ENCODE peak calls at places on chromosomes 4 and X, in four cellular contexts. C is Right ventricle myocardium superior, H is foreskin fibroblast, N is lung microvascular endothelial cell. K is an unnamed sample.

GRCh38 chrX:21509912-21510311 is 135.7 kb downstream of the CNKSR2 start:
- DNase-seq in C (no peak), H (peak), N (no peak), K (no peak)

GRCh38 chr4:1609901-1610790 is 74.0 kb downstream of the FAM53A start:
- DNase-seq in N (no peak), H (no peak), C (peak), K (no peak)

GRCh38 chrX:49053223-49054072 is 5.4 kb upstream of the CCDC120 start:
- DNase-seq in H (no peak), C (peak), N (peak), K (peak)

GRCh38 chr4:145619639-145619996 is 433 bp downstream of the MMAA start:
- DNase-seq in H (peak), N (peak), C (peak), K (no peak)

GRCh38 chr4:172998527-172999469 is 169.8 kb upstream of the GALNT7 start:
- DNase-seq in N (no peak), H (peak), C (no peak), K (no peak)

GRCh38 chr4:122661176-122661575 is 40.3 kb upstream of the IL21 start:
- DNase-seq in C (no peak), H (peak), N (no peak), K (no peak)

GRCh38 chr4:145609494-145610427 is 9.4 kb upstream of the MMAA start:
- DNase-seq in N (peak), H (peak), C (peak), K (peak)

GRCh38 chrX:39729834-39730670 is 367.7 kb downstream of the BCOR start:
- DNase-seq in N (no peak), C (no peak), H (no peak), K (no peak)

GRCh38 chrX:12921886-12922599 is 15.6 kb downstream of the TLR8 start:
- DNase-seq in C (no peak), N (no peak), H (peak), K (no peak)

GRCh38 chr4:24856586-24856985 is 56.3 kb downstream of the CCDC149 start:
- DNase-seq in N (no peak), C (no peak), H (peak), K (no peak)

GRCh38 chr4:129738175-129738574 is 642.2 kb downstream of the C4orf33 start:
- DNase-seq in N (no peak), C (no peak), H (no peak), K (no peak)

GRCh38 chrX:68894513-68895338 is 65.9 kb downstream of the EFNB1 start:
- DNase-seq in C (peak), N (peak), H (peak), K (no peak)

GRCh38 chr4:185343726-185344581 is 51.8 kb downstream of the LRP2BP start:
- DNase-seq in C (no peak), H (no peak), N (peak), K (no peak)

GRCh38 chrX:11049976-11050375 is 61.2 kb upstream of the HCCS start:
- DNase-seq in C (no peak), N (no peak), H (no peak), K (no peak)